ENCODE peak calls at places on chromosomes 1 and 21, in five cellular contexts. Y is CD8-positive, alpha-beta memory T cell; U is adrenal gland; I is iPS DF 6.9; W is hepatocyte. T is an unnamed sample. For H3K27me3, the result is how much of the 10 kb centered on the place peaks cover.

GRCh38 chr21:44914176-44914874 is 6.4 kb downstream of the ITGB2 start:
- DNase-seq in Y (peak), U (no peak), I (no peak), W (no peak), T (no peak)

GRCh38 chr1:225776294-225776693 is 1.3 kb upstream of the SRP9 start:
- DNase-seq in Y (no peak), U (no peak), I (no peak), W (no peak), T (no peak)

GRCh38 chr21:16910435-16911165 is 602.2 kb upstream of the CXADR start:
- DNase-seq in Y (no peak), U (no peak), I (no peak), W (no peak), T (no peak)

GRCh38 chr1:152013664-152014237 is 20.1 kb upstream of the S100A10 start:
- DNase-seq in Y (no peak), U (peak), I (no peak), W (peak), T (no peak)

GRCh38 chr1:81597720-81598426 is 202.9 kb upstream of the ADGRL2 start:
- DNase-seq in Y (no peak), U (no peak), I (no peak), W (no peak), T (no peak)

GRCh38 chr21:43767980-43768867 is 7.9 kb downstream of the CSTB start:
- DNase-seq in Y (no peak), U (peak), I (no peak), W (peak), T (no peak)

GRCh38 chr1:30929135-30929889 is 20.8 kb upstream of the SDC3 start:
- DNase-seq in Y (peak), U (peak), I (peak), W (peak), T (no peak)

GRCh38 chr1:192544983-192545393 is 30.6 kb upstream of the RGS1 start:
- DNase-seq in Y (no peak), U (no peak), I (no peak), W (no peak), T (no peak)

GRCh38 chr1:33256701-33257387 is 552 bp downstream of the ZNF362 start:
- DNase-seq in Y (peak), U (peak), I (no peak), W (peak), T (peak)

GRCh38 chr1:77031101-77031662 is 163.9 kb downstream of the ST6GALNAC5 start:
- DNase-seq in Y (no peak), U (no peak), I (no peak), W (peak), T (no peak)

GRCh38 chr1:158013840-158014520 is 20.5 kb downstream of the KIRREL1 start:
- DNase-seq in Y (no peak), U (no peak), I (no peak), W (no peak), T (no peak)

GRCh38 chr1:93219443-93219842 is 38.9 kb downstream of the CCDC18 start:
- DNase-seq in Y (no peak), U (no peak), I (no peak), W (no peak), T (no peak)

GRCh38 chr1:34973326-34973725 is 11.8 kb downstream of the TMEM35B start:
- DNase-seq in Y (no peak), U (no peak), I (no peak), W (no peak), T (no peak)

GRCh38 chr1:14820320-14821085 is 222.0 kb downstream of the KAZN start:
- DNase-seq in Y (no peak), U (no peak), I (no peak), W (no peak), T (no peak)

GRCh38 chr21:21675601-21676000 is 677.4 kb downstream of the NCAM2 start:
- DNase-seq in Y (no peak), U (no peak), I (no peak), W (no peak), T (no peak)

GRCh38 chr1:11845641-11846335 is 1.8 kb downstream of the NPPA start:
- DNase-seq in Y (no peak), U (no peak), I (no peak), W (peak), T (no peak)

GRCh38 chr1:43319766-43320165 is 17.9 kb upstream of the MPL start:
- DNase-seq in Y (no peak), U (no peak), I (no peak), W (no peak), T (no peak)

GRCh38 chr1:18807334-18808063 is 52.0 kb downstream of the TAS1R2 start:
- DNase-seq in Y (no peak), U (no peak), I (no peak), W (no peak), T (no peak)

GRCh38 chr1:201893431-201893830 is 4.7 kb downstream of the SHISA4 start:
- DNase-seq in Y (no peak), U (no peak), I (no peak), W (no peak), T (peak)

GRCh38 chr1:36773827-36774541 is 260.3 kb downstream of the GRIK3 start:
- DNase-seq in Y (no peak), U (no peak), I (no peak), W (no peak), T (no peak)

GRCh38 chr1:117271959-117272358 is 61.2 kb upstream of the VTCN1 start:
- DNase-seq in Y (no peak), U (no peak), I (no peak), W (peak), T (no peak)
- H3K27me3 ChIP-seq in Y (under half), U (under half), I (under half), W (under half), T (under half)

GRCh38 chr1:13516606-13517005 is 2.8 kb upstream of the LRRC38 start:
- DNase-seq in Y (no peak), U (no peak), I (no peak), W (no peak), T (no peak)

GRCh38 chr1:13513063-13513884 is 529 bp downstream of the LRRC38 start:
- DNase-seq in Y (no peak), U (no peak), I (no peak), W (no peak), T (no peak)

GRCh38 chr1:13512472-13512871 is 1.3 kb downstream of the LRRC38 start:
- DNase-seq in Y (no peak), U (no peak), I (no peak), W (no peak), T (no peak)

GRCh38 chr1:13517193-13517812 is 3.5 kb upstream of the LRRC38 start:
- DNase-seq in Y (no peak), U (no peak), I (no peak), W (peak), T (no peak)

DNA sequence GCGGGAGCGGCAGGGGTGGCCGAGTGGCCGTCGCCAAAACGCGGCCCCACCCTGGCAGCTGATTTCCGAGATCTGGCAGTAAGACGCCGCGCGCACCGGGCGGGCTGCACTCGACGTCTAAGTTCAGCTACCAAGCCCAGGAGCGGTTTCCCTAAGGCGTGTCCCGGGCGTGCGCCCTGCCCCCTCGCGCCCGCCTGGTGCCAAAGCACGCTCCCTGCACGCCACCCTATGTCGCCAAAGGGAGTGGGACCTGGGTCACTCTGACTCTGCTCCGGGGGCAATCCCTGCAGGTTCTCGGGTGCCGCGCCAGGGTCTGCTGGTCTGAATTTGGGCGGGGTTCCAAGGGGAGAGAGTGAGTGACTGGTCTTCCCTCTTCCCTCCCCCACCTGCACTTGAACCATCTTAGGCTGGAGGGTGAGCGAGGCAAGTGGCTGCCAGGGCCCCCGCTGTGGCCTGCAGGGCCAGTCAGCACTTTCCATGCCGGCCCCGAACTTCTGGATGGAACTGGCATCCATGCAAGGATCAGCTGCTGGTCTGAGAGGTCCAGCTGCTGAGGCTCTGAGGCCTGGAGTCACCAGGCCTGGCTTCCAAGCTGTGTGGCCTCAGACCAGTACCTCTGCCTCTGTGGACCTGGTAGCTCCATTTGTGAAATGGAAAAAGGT is at the start of gene LRRC38:
- DNase-seq in Y (no peak), U (peak), I (no peak), W (peak), T (no peak)
- H3K4me3 ChIP-seq in Y (no peak), U (no peak), I (peak), W (no peak), T (no peak)

GRCh38 chr1:25550683-25551310 is 7.4 kb downstream of the LDLRAP1 start:
- DNase-seq in Y (no peak), U (peak), I (no peak), W (no peak), T (no peak)

GRCh38 chr1:25550155-25550506 is 6.7 kb downstream of the LDLRAP1 start:
- DNase-seq in Y (no peak), U (no peak), I (no peak), W (peak), T (no peak)

GRCh38 chr1:25548601-25549000 is 5.2 kb downstream of the LDLRAP1 start:
- DNase-seq in Y (no peak), U (no peak), I (no peak), W (no peak), T (no peak)

GRCh38 chr1:25546193-25546592 is 2.8 kb downstream of the LDLRAP1 start:
- DNase-seq in Y (no peak), U (no peak), I (no peak), W (no peak), T (no peak)

DNA sequence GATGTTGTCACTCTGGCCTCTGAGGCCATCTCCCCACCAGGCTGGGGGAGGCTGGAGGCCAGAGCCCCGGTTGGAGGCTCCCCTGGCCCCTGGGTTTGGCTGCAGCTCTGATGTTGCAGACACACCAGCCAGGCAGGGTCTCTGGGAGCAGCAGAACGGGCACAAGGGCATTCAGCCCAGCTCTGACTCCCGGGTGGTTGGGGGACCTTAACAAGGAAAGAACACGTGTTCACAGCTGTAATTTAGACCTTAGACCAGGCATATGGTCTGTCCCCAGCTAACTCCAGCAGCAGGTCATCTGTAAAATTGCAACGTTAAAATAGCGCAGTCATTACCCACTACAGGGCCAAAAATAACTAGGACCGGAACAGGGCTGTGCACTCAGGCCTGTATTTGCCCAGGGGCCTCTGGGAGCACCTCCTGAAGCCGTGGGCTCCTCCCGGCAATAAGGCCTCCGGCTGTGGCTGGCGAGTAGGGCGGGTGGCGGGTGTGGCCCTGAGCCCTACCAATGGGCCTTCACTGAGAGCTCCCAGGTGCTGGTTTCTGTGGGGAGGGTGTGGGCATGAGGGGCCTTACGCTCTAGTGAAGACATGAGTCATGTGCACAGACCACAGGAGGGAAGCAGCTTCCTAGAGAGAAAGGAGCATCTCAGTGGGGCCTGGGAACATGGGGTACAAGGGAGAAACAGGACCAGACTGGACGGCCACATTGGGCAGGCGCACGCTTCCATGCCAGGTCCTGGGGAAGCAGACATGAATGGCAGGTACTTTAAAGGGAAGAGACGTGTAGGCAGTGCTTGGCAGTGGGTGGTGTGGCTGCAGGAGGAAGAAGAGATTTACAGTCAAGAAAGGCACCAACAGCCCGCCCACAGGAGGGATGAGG is 6.1 kb downstream of the LDLRAP1 start:
- DNase-seq in Y (peak), U (no peak), I (no peak), W (peak), T (no peak)
- H3K27ac ChIP-seq in Y (peak), U (no peak), I (no peak), W (peak), T (no peak)

GRCh38 chr1:182098301-182098700 is 36.8 kb upstream of the ZNF648 start:
- DNase-seq in Y (no peak), U (no peak), I (no peak), W (no peak), T (no peak)
- H3K27me3 ChIP-seq in Y (under half), U (under half), I (under half), W (under half), T (under half)

DNA sequence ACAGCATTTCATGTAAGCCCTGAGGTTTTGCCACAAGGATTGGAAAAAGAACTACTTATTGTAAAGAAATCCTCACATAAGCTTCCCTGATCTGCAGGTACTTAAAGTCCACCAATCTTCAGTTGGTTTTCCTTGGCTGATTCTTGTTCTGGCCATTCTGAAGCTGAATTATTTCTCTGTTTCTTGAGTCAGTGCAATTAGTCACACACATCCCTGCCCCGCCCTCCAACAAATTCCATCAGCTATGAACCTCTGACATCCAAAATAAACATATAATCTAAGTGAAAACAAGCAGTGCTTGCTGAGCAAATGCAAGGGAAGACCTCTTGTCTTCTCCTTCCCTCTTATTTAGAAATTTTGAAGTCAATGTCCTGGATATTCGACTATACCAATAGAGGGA is 8.2 kb upstream of the FNDC7 start:
- DNase-seq in Y (no peak), U (no peak), I (no peak), W (peak), T (no peak)
- H3K4me3 ChIP-seq in Y (no peak), U (no peak), I (no peak), W (no peak), T (no peak)

DNA sequence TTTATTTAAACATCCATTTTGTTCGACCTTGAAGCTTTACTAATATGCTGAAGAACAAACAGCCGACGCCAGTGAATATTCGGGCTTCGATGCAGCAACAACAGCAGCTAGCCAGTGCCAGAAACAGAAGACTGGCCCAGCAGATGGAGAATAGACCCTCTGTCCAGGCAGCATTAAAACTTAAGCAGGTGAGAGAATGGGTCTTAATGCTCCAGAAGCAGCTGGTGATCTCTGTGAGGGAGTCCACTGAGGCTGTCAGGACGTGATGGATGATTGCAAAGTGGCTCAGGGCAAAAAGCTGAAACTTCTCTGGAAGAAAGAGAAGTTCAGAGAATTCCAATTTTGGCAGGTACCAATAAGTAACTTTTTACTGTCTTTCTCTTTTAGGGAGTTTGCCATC is 4.4 kb downstream of the CHTOP start:
- DNase-seq in Y (no peak), U (no peak), I (no peak), W (no peak), T (no peak)
- H3K27ac ChIP-seq in Y (no peak), U (peak), I (no peak), W (no peak), T (no peak)

GRCh38 chr1:205434738-205435137 is 12.9 kb upstream of the LEMD1 start:
- DNase-seq in Y (no peak), U (no peak), I (no peak), W (no peak), T (no peak)

GRCh38 chr1:205430631-205431305 is 8.9 kb upstream of the LEMD1 start:
- DNase-seq in Y (peak), U (peak), I (no peak), W (peak), T (peak)

GRCh38 chr1:205432116-205432515 is 10.3 kb upstream of the LEMD1 start:
- DNase-seq in Y (no peak), U (no peak), I (no peak), W (no peak), T (no peak)

GRCh38 chr1:205424881-205425635 is 3.2 kb upstream of the LEMD1 start:
- DNase-seq in Y (no peak), U (no peak), I (no peak), W (no peak), T (no peak)

GRCh38 chr1:205429742-205430464 is 8.0 kb upstream of the LEMD1 start:
- DNase-seq in Y (no peak), U (no peak), I (no peak), W (no peak), T (no peak)
- H3K27me3 ChIP-seq in Y (under half), U (under half), I (under half), W (half or more), T (under half)

GRCh38 chr1:44803312-44804095 is 3.3 kb downstream of the PLK3 start:
- DNase-seq in Y (no peak), U (no peak), I (no peak), W (no peak), T (peak)
- H3K4me3 ChIP-seq in Y (no peak), U (no peak), I (no peak), W (no peak), T (no peak)

GRCh38 chr1:169610110-169610509 is 19.8 kb downstream of the SELP start:
- DNase-seq in Y (no peak), U (no peak), I (no peak), W (no peak), T (no peak)
- H3K27ac ChIP-seq in Y (no peak), U (no peak), I (no peak), W (no peak), T (peak)